ENCODE peak calls at places on chromosomes 13 and 19, in four cellular contexts. N, B, P and F are unnamed samples.

GRCh38 chr13:114309086-114309485 is 5.2 kb upstream of the CHAMP1 start:
- DNase-seq in P (no peak), N (no peak), B (no peak), F (no peak)

GRCh38 chr13:79194272-79194671 is 211.8 kb downstream of the RBM26 start:
- DNase-seq in P (no peak), B (peak), N (no peak), F (no peak)

GRCh38 chr19:30148039-30148438 is 206.0 kb downstream of the URI1 start:
- DNase-seq in B (no peak), P (no peak), N (no peak), F (no peak)

GRCh38 chr13:19713186-19713965 is 69.4 kb downstream of the PSPC1 start:
- DNase-seq in P (no peak), B (no peak), N (no peak), F (no peak)

GRCh38 chr19:38670921-38671398 is 23.5 kb downstream of the ACTN4 start:
- DNase-seq in N (no peak), P (no peak), B (no peak), F (no peak)

GRCh38 chr13:85197431-85197830 is 601.8 kb downstream of the SLITRK6 start:
- DNase-seq in P (no peak), N (no peak), B (no peak), F (no peak)

GRCh38 chr19:56748443-56748842 is 76.9 kb upstream of the ZNF835 start:
- DNase-seq in P (no peak), N (no peak), B (no peak), F (no peak)

GRCh38 chr13:28761586-28761985 is 42.8 kb upstream of the SLC46A3 start:
- DNase-seq in P (no peak), N (no peak), B (no peak), F (no peak)